ENCODE peak calls at places on chromosome 7, in ten cellular contexts. One of them, this sample, is unnamed.

GRCh38 chr7:155269766-155270585 is 27.7 kb upstream of the INSIG1 start:
- DNase-seq in tibial nerve: no peak
- DNase-seq in GM12878: no peak
- DNase-seq in stomach: no peak
- DNase-seq in A549: peak; percentile 61
- DNase-seq in HepG2: peak; percentile 51
- DNase-seq in ovary: no peak
- DNase-seq in esophagus muscularis mucosa: no peak
- DNase-seq in K562: no peak
- DNase-seq in transverse colon: no peak
- DNase-seq in this sample: no peak

GRCh38 chr7:151900591-151901312 is 23.8 kb upstream of the PRKAG2 start:
- DNase-seq in GM12878: no peak
- DNase-seq in stomach: no peak
- DNase-seq in tibial nerve: no peak
- DNase-seq in K562: no peak
- DNase-seq in esophagus muscularis mucosa: no peak
- DNase-seq in ovary: no peak
- DNase-seq in A549: no peak
- DNase-seq in HepG2: no peak
- DNase-seq in transverse colon: no peak
- DNase-seq in this sample: no peak

GRCh38 chr7:102467581-102468415 is 3.0 kb downstream of the LRWD1 start:
- DNase-seq in stomach: no peak
- DNase-seq in K562: no peak
- DNase-seq in ovary: peak; percentile 28
- DNase-seq in HepG2: no peak
- DNase-seq in A549: no peak
- DNase-seq in tibial nerve: no peak
- DNase-seq in transverse colon: no peak
- DNase-seq in GM12878: no peak
- DNase-seq in esophagus muscularis mucosa: no peak
- DNase-seq in this sample: peak; percentile 65

GRCh38 chr7:1410992-1411391 is 48.3 kb downstream of the MICALL2 start:
- DNase-seq in transverse colon: no peak
- DNase-seq in tibial nerve: no peak
- DNase-seq in A549: no peak
- DNase-seq in GM12878: no peak
- DNase-seq in K562: no peak
- DNase-seq in esophagus muscularis mucosa: no peak
- DNase-seq in HepG2: no peak
- DNase-seq in stomach: no peak
- DNase-seq in ovary: no peak
- DNase-seq in this sample: no peak

GRCh38 chr7:131665021-131665420 is 108.6 kb upstream of the PODXL start:
- DNase-seq in tibial nerve: no peak
- DNase-seq in A549: no peak
- DNase-seq in transverse colon: no peak
- DNase-seq in GM12878: no peak
- DNase-seq in ovary: no peak
- DNase-seq in stomach: no peak
- DNase-seq in K562: no peak
- DNase-seq in HepG2: no peak
- DNase-seq in esophagus muscularis mucosa: no peak
- DNase-seq in this sample: no peak

GRCh38 chr7:128458956-128459355 is 3.3 kb downstream of the HILPDA start:
- DNase-seq in transverse colon: no peak
- DNase-seq in GM12878: peak; percentile 36
- DNase-seq in A549: no peak
- DNase-seq in K562: no peak
- DNase-seq in esophagus muscularis mucosa: no peak
- DNase-seq in ovary: no peak
- DNase-seq in HepG2: no peak
- DNase-seq in tibial nerve: no peak
- DNase-seq in stomach: no peak
- DNase-seq in this sample: no peak

GRCh38 chr7:74494076-74494548 is 40.4 kb downstream of the GTF2IRD1 start:
- DNase-seq in K562: no peak
- DNase-seq in GM12878: no peak
- DNase-seq in A549: no peak
- DNase-seq in esophagus muscularis mucosa: no peak
- DNase-seq in HepG2: peak; percentile 65
- DNase-seq in transverse colon: no peak
- DNase-seq in tibial nerve: no peak
- DNase-seq in stomach: no peak
- DNase-seq in ovary: no peak
- DNase-seq in this sample: no peak

GRCh38 chr7:78254397-78255055 is 456.0 kb downstream of the PHTF2 start:
- DNase-seq in HepG2: no peak
- DNase-seq in ovary: no peak
- DNase-seq in stomach: no peak
- DNase-seq in esophagus muscularis mucosa: no peak
- DNase-seq in tibial nerve: no peak
- DNase-seq in transverse colon: no peak
- DNase-seq in GM12878: no peak
- DNase-seq in K562: no peak
- DNase-seq in A549: no peak
- DNase-seq in this sample: no peak

GRCh38 chr7:108358553-108358952 is 97.7 kb downstream of the NRCAM start:
- DNase-seq in stomach: no peak
- DNase-seq in transverse colon: no peak
- DNase-seq in esophagus muscularis mucosa: no peak
- DNase-seq in ovary: no peak
- DNase-seq in K562: no peak
- DNase-seq in HepG2: peak; percentile 98
- DNase-seq in A549: peak; percentile 89
- DNase-seq in tibial nerve: no peak
- DNase-seq in GM12878: no peak
- DNase-seq in this sample: no peak

GRCh38 chr7:158917818-158918217 is 61.5 kb downstream of the DYNC2I1 start:
- DNase-seq in transverse colon: no peak
- DNase-seq in esophagus muscularis mucosa: no peak
- DNase-seq in stomach: no peak
- DNase-seq in K562: no peak
- DNase-seq in tibial nerve: no peak
- DNase-seq in A549: no peak
- DNase-seq in GM12878: no peak
- DNase-seq in ovary: no peak
- DNase-seq in HepG2: no peak
- DNase-seq in this sample: no peak

GRCh38 chr7:104883718-104884452 is 130.1 kb upstream of the KMT2E start:
- DNase-seq in transverse colon: peak; percentile 94
- DNase-seq in ovary: peak; percentile 85
- DNase-seq in esophagus muscularis mucosa: peak; percentile 94
- DNase-seq in HepG2: peak; percentile 76
- DNase-seq in GM12878: peak; percentile 61
- DNase-seq in tibial nerve: peak; percentile 80
- DNase-seq in K562: peak; percentile 90
- DNase-seq in stomach: peak; percentile 89
- DNase-seq in A549: peak; percentile 87
- DNase-seq in this sample: peak; percentile 89

GRCh38 chr7:129644634-129645230 is 33.2 kb downstream of the NRF1 start:
- DNase-seq in stomach: no peak
- DNase-seq in A549: peak; percentile 55
- DNase-seq in transverse colon: no peak
- DNase-seq in tibial nerve: no peak
- DNase-seq in esophagus muscularis mucosa: no peak
- DNase-seq in GM12878: no peak
- DNase-seq in HepG2: peak; percentile 37
- DNase-seq in ovary: no peak
- DNase-seq in K562: no peak
- DNase-seq in this sample: no peak

GRCh38 chr7:116030626-116031276 is at the start of gene TFEC:
- DNase-seq in stomach: no peak
- DNase-seq in ovary: no peak
- DNase-seq in GM12878: no peak
- DNase-seq in esophagus muscularis mucosa: no peak
- DNase-seq in tibial nerve: no peak
- DNase-seq in HepG2: no peak
- DNase-seq in K562: no peak
- DNase-seq in transverse colon: no peak
- DNase-seq in A549: peak; percentile 16
- DNase-seq in this sample: no peak

GRCh38 chr7:50339990-50340500 is 35.5 kb downstream of the IKZF1 start:
- DNase-seq in esophagus muscularis mucosa: no peak
- DNase-seq in transverse colon: peak; percentile 39
- DNase-seq in K562: peak; percentile 80
- DNase-seq in stomach: no peak
- DNase-seq in ovary: no peak
- DNase-seq in HepG2: no peak
- DNase-seq in tibial nerve: no peak
- DNase-seq in GM12878: no peak
- DNase-seq in A549: no peak
- DNase-seq in this sample: no peak

DNA sequence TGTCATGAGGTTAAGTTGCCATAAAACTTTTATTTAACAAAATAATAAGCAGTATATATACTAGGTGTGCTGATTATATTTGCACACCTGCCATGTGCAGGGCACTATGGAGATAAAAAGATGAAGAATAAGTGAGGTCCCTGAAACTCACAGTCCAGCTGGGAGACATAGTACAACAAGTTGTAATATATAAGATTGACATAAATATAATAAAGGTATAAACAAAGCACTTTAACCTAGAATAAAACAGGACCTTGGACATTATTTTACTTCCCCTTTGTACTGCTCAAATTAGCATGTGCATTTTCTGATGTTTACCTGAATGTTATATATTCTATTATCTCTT is 6.2 kb downstream of the STK17A start:
- DNase-seq in transverse colon: no peak
- DNase-seq in stomach: no peak
- DNase-seq in esophagus muscularis mucosa: no peak
- DNase-seq in K562: no peak
- DNase-seq in A549: no peak
- DNase-seq in HepG2: no peak
- DNase-seq in ovary: no peak
- DNase-seq in tibial nerve: no peak
- DNase-seq in GM12878: no peak
- DNase-seq in this sample: no peak
- H3K27ac ChIP-seq in transverse colon: peak overlapping the region; percentile 54
- H3K27ac ChIP-seq in stomach: no peak overlapping the region
- H3K27ac ChIP-seq in esophagus muscularis mucosa: no peak overlapping the region
- H3K27ac ChIP-seq in K562: no peak overlapping the region
- H3K27ac ChIP-seq in A549: no peak overlapping the region
- H3K27ac ChIP-seq in HepG2: no peak overlapping the region
- H3K27ac ChIP-seq in ovary: no peak overlapping the region
- H3K27ac ChIP-seq in tibial nerve: no peak overlapping the region
- H3K27ac ChIP-seq in GM12878: peak overlapping the region; percentile 98
- H3K27ac ChIP-seq in this sample: no peak overlapping the region

DNA sequence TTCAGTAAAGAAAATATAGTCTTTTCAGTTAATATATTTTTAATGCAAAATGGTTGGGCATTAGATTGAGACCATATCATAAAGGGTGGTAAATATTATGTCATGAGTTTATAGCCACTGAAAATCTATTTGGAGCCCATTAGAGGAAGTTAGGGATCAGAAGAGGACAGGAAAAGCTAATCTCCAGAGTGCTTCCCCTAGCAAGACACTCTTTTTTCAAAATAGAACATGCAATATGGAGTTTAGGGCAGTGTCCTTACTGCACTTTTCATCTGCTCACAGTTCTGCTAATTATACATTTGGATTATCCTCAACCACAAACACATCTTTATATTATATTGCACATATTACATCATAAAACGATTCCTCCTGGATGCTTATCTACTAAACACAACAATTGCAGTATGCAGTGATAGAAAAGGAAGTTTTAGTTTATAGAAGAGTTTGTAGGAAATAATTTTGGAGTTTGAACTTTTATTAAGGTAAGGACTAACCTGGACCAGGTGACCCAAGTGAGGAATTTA is 159.8 kb downstream of the PHF14 start:
- DNase-seq in A549: no peak
- DNase-seq in GM12878: no peak
- DNase-seq in ovary: no peak
- DNase-seq in K562: no peak
- DNase-seq in tibial nerve: no peak
- DNase-seq in transverse colon: no peak
- DNase-seq in esophagus muscularis mucosa: no peak
- DNase-seq in HepG2: no peak
- DNase-seq in stomach: no peak
- DNase-seq in this sample: no peak
- TF ChIP-seq EP300 in A549: no peak
- TF ChIP-seq EP300 in GM12878: no peak
- TF ChIP-seq EP300 in ovary: no peak
- TF ChIP-seq EP300 in K562: no peak
- TF ChIP-seq EP300 in tibial nerve: no peak
- TF ChIP-seq EP300 in transverse colon: no peak
- TF ChIP-seq EP300 in esophagus muscularis mucosa: no peak
- TF ChIP-seq EP300 in HepG2: no peak
- TF ChIP-seq EP300 in stomach: no peak
- TF ChIP-seq EP300 in this sample: no peak

DNA sequence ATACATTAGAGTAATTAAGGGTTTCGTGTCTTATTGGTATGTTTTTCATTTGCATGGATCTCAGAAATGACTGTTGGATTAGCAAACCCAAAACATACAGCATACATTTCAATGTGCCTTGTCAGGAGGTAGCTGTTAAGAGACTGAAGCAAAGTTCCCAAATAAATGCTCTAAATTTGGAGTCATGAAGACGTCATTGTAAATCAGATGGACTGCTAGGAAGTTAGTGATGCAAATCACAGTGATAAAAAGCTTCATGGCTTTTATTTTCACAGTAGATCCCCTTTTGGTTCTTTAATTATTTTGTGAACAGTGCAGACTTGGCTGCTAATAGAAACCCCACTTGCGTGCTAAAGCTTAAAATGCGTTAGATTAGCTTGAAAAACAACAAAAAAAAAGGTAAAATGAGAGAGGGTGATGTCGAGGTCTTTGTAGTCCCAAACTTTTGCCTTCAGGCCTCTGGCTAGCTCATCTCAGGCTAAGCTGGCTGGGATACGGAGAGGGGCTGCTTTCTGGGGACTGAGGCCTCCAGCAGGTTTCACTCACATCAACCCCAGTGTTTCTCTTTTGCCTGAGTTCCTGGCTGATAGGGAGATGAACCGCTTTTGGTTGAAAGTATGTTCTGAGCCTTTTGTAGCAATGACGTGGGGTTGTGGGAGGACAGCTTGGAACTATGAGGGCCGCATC is 107.1 kb upstream of the CDCA7L start:
- DNase-seq in transverse colon: no peak
- DNase-seq in HepG2: no peak
- DNase-seq in tibial nerve: no peak
- DNase-seq in esophagus muscularis mucosa: no peak
- DNase-seq in K562: no peak
- DNase-seq in A549: no peak
- DNase-seq in ovary: no peak
- DNase-seq in stomach: no peak
- DNase-seq in GM12878: no peak
- DNase-seq in this sample: no peak
- H3K27ac ChIP-seq in transverse colon: no peak overlapping the region
- H3K27ac ChIP-seq in HepG2: no peak overlapping the region
- H3K27ac ChIP-seq in tibial nerve: no peak overlapping the region
- H3K27ac ChIP-seq in esophagus muscularis mucosa: no peak overlapping the region
- H3K27ac ChIP-seq in K562: no peak overlapping the region
- H3K27ac ChIP-seq in A549: no peak overlapping the region
- H3K27ac ChIP-seq in ovary: no peak overlapping the region
- H3K27ac ChIP-seq in stomach: no peak overlapping the region
- H3K27ac ChIP-seq in GM12878: no peak overlapping the region
- H3K27ac ChIP-seq in this sample: no peak overlapping the region

DNA sequence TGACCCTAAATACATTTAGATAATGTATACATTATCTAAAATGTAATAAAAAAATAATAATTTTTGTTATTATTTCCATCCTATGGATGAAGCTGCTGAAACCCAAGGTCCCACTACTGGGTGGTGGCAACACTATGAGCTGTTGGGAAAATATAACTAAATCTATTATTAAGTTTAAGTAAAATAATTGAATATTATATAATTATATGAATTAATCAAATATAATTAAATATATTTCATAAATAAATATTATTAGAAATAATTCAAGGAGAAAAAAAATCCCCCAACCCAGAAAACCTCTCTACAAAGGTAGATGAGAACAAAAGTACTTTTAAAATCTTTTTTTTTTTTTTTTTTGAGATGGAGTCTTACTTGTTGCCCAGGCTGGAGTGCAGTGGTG is 7.9 kb downstream of the PRSS58 start:
- DNase-seq in tibial nerve: no peak
- DNase-seq in A549: no peak
- DNase-seq in ovary: no peak
- DNase-seq in transverse colon: no peak
- DNase-seq in esophagus muscularis mucosa: no peak
- DNase-seq in HepG2: no peak
- DNase-seq in K562: no peak
- DNase-seq in stomach: no peak
- DNase-seq in GM12878: no peak
- DNase-seq in this sample: no peak
- TF ChIP-seq EP300 in tibial nerve: no peak
- TF ChIP-seq EP300 in A549: no peak
- TF ChIP-seq EP300 in ovary: no peak
- TF ChIP-seq EP300 in transverse colon: no peak
- TF ChIP-seq EP300 in esophagus muscularis mucosa: no peak
- TF ChIP-seq EP300 in HepG2: no peak
- TF ChIP-seq EP300 in K562: no peak
- TF ChIP-seq EP300 in stomach: no peak
- TF ChIP-seq EP300 in GM12878: no peak
- TF ChIP-seq EP300 in this sample: no peak